ENCODE peak calls at places on chromosomes 6 and 20, in seven cellular contexts. Z is uterus, B is pancreas, P is heart left ventricle, D is prostate gland, Q is psoas muscle, L is colonic mucosa. M is an unnamed sample. For H3K4me1, the result is how much of the 10 kb centered on the place peaks cover.

GRCh38 chr6:25922301-25922700 is 8.2 kb downstream of the SLC17A2 start:
- DNase-seq in Z (peak), B (no peak), P (no peak), D (no peak), Q (no peak), L (no peak), M (no peak)

GRCh38 chr6:152312434-152312833 is 324.7 kb downstream of the SYNE1 start:
- DNase-seq in Z (no peak), B (no peak), P (no peak), D (no peak), Q (no peak), L (no peak), M (no peak)

GRCh38 chr6:108561742-108562502 is 1.2 kb downstream of the FOXO3 start:
- DNase-seq in Z (peak), B (peak), P (peak), D (peak), Q (peak), L (peak), M (no peak)

GRCh38 chr20:33697129-33697528 is 10.9 kb upstream of the E2F1 start:
- DNase-seq in Z (peak), B (no peak), P (peak), D (no peak), Q (peak), L (no peak), M (no peak)

GRCh38 chr6:77447254-77447653 is 16.0 kb downstream of the HTR1B start:
- DNase-seq in Z (no peak), B (no peak), P (no peak), D (no peak), Q (no peak), L (no peak), M (no peak)

GRCh38 chr6:160030103-160030502 is 61.2 kb downstream of the IGF2R start:
- DNase-seq in Z (peak), B (peak), P (peak), D (no peak), Q (peak), L (peak), M (peak)

GRCh38 chr6:133646021-133646682 is 242.8 kb upstream of the TCF21 start:
- DNase-seq in Z (no peak), B (no peak), P (no peak), D (no peak), Q (no peak), L (no peak), M (no peak)

GRCh38 chr6:144478487-144478886 is 193.4 kb downstream of the UTRN start:
- DNase-seq in Z (peak), B (peak), P (peak), D (peak), Q (peak), L (no peak), M (no peak)

GRCh38 chr6:111834356-111834755 is 38.9 kb downstream of the FYN start:
- DNase-seq in Z (no peak), B (no peak), P (no peak), D (no peak), Q (no peak), L (no peak), M (no peak)

GRCh38 chr20:1800180-1800579 is 95.0 kb upstream of the SIRPA start:
- DNase-seq in Z (no peak), B (no peak), P (no peak), D (no peak), Q (no peak), L (no peak), M (no peak)

GRCh38 chr20:63186528-63187316 is 29.2 kb downstream of the YTHDF1 start:
- DNase-seq in Z (no peak), B (no peak), P (peak), D (no peak), Q (no peak), L (peak), M (no peak)

GRCh38 chr6:36962874-36963273 is 8.3 kb downstream of the PI16 start:
- DNase-seq in Z (peak), B (no peak), P (peak), D (no peak), Q (peak), L (peak), M (no peak)

GRCh38 chr6:32936247-32937152 is 4.3 kb downstream of the HLA-DMB start:
- DNase-seq in Z (no peak), B (no peak), P (no peak), D (no peak), Q (no peak), L (no peak), M (no peak)

GRCh38 chr6:79821859-79822258 is 125.5 kb downstream of the ELOVL4 start:
- DNase-seq in Z (no peak), B (no peak), P (no peak), D (no peak), Q (no peak), L (no peak), M (no peak)

GRCh38 chr20:1375515-1375914 is 17.3 kb downstream of the FKBP1A start:
- DNase-seq in Z (no peak), B (no peak), P (no peak), D (no peak), Q (no peak), L (peak), M (no peak)

GRCh38 chr20:45322952-45323383 is 14.9 kb upstream of the MATN4 start:
- DNase-seq in Z (no peak), B (peak), P (peak), D (peak), Q (peak), L (peak), M (no peak)

GRCh38 chr6:20868397-20869185 is 334.3 kb downstream of the CDKAL1 start:
- DNase-seq in Z (no peak), B (peak), P (peak), D (no peak), Q (no peak), L (no peak), M (no peak)

GRCh38 chr6:34272022-34272926 is 23.5 kb upstream of the SMIM29 start:
- DNase-seq in Z (no peak), B (no peak), P (peak), D (no peak), Q (no peak), L (no peak), M (no peak)

GRCh38 chr6:128713461-128713860 is 169.5 kb upstream of the LAMA2 start:
- DNase-seq in Z (no peak), B (no peak), P (no peak), D (no peak), Q (no peak), L (no peak), M (no peak)

GRCh38 chr6:147287869-147288271 is 83.7 kb downstream of the STXBP5 start:
- DNase-seq in Z (no peak), B (no peak), P (no peak), D (no peak), Q (no peak), L (no peak), M (no peak)

GRCh38 chr6:74491844-74492374 is 713.9 kb downstream of the COL12A1 start:
- DNase-seq in Z (no peak), B (no peak), P (no peak), D (no peak), Q (no peak), L (no peak), M (no peak)

GRCh38 chr6:131682427-131682826 is 18.8 kb downstream of the OR2A4 start:
- DNase-seq in Z (no peak), B (no peak), P (no peak), D (no peak), Q (no peak), L (no peak), M (no peak)

GRCh38 chr6:148508401-148509151 is 165.9 kb downstream of the SASH1 start:
- DNase-seq in Z (no peak), B (no peak), P (no peak), D (no peak), Q (no peak), L (no peak), M (no peak)

GRCh38 chr6:117531758-117532276 is 49.3 kb downstream of the DCBLD1 start:
- DNase-seq in Z (no peak), B (no peak), P (no peak), D (no peak), Q (no peak), L (no peak), M (no peak)

GRCh38 chr6:96761794-96762193 is 75.5 kb downstream of the GPR63 start:
- DNase-seq in Z (no peak), B (no peak), P (no peak), D (no peak), Q (no peak), L (no peak), M (no peak)

GRCh38 chr6:28489366-28490190 is 26.0 kb downstream of the GPX6 start:
- DNase-seq in Z (peak), B (no peak), P (peak), D (no peak), Q (peak), L (peak), M (peak)

GRCh38 chr6:1916334-1916985 is 306.7 kb downstream of the FOXC1 start:
- DNase-seq in Z (no peak), B (no peak), P (no peak), D (no peak), Q (no peak), L (no peak), M (no peak)

GRCh38 chr6:48733581-48733980 is 622.6 kb upstream of the PTCHD4 start:
- DNase-seq in Z (no peak), B (no peak), P (no peak), D (no peak), Q (no peak), L (no peak), M (no peak)

GRCh38 chr20:1876975-1877603 is 18.1 kb upstream of the SIRPA start:
- DNase-seq in Z (no peak), B (no peak), P (no peak), D (no peak), Q (no peak), L (no peak), M (no peak)

GRCh38 chr20:55252525-55252924 is 752.8 kb downstream of the CBLN4 start:
- DNase-seq in Z (no peak), B (no peak), P (no peak), D (no peak), Q (no peak), L (no peak), M (no peak)

GRCh38 chr6:169959129-169960002 is 207.9 kb downstream of the ERMARD start:
- DNase-seq in Z (no peak), B (peak), P (no peak), D (peak), Q (no peak), L (peak), M (peak)

GRCh38 chr6:97864366-97864765 is 581.4 kb upstream of the MMS22L start:
- DNase-seq in Z (no peak), B (no peak), P (no peak), D (no peak), Q (no peak), L (no peak), M (no peak)
- H3K4me1 ChIP-seq in Z (under half), B (under half), P (under half), D (under half), Q (under half), L (under half), M (under half)

GRCh38 chr20:47684306-47685080 is 100.8 kb downstream of the SULF2 start:
- DNase-seq in Z (no peak), B (no peak), P (no peak), D (no peak), Q (no peak), L (no peak), M (no peak)

GRCh38 chr20:47680804-47681529 is 104.3 kb downstream of the SULF2 start:
- DNase-seq in Z (no peak), B (no peak), P (no peak), D (no peak), Q (no peak), L (no peak), M (no peak)

GRCh38 chr20:47679462-47679861 is 105.8 kb downstream of the SULF2 start:
- DNase-seq in Z (no peak), B (no peak), P (no peak), D (no peak), Q (no peak), L (no peak), M (no peak)

GRCh38 chr20:47682916-47683315 is 102.4 kb downstream of the SULF2 start:
- DNase-seq in Z (no peak), B (no peak), P (no peak), D (no peak), Q (no peak), L (no peak), M (no peak)

DNA sequence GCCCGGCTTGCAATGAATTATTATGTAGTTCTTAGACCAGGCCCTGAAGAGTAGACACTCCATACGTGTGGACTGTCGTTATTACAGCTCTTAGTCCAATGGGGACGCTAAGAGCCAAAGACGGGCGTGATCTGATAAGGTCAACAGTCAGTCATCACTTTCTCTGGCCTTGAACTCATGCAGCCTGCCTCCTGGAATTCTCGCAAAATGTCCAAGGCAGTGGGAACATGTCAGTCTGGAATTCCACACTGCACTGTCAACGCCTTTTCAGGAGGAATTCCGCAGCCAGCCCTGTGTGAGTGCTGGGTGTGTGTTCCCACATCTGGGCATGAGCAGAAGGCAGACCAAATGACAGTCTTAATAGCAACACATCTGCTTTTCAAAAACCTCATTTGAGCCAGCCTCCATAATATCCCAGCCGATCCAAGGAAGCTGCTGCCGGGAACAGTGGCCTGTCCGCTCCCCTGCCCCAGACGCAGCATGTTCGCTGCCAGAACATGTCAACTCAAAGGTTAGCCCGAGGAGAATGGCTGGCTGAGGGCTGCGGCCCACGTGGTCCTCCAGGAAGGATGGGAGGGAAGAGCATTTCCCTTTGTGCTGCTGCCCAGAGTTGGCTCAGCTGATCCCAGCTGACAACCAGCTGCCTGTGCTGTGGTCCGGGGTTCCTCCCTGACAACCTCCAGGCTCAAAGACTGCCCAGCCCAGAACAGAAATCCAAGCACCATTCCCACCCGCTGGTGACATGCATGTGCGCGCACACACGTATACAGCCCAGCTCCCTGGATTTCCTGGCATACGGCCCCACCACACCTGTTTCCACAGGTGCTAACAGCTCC is 103.1 kb downstream of the SULF2 start:
- DNase-seq in Z (peak), B (no peak), P (peak), D (no peak), Q (peak), L (no peak), M (no peak)
- TF ChIP-seq CTCF in Z (no peak), B (no peak), P (no peak), D (no peak), Q (no peak), L (no peak), M (no peak)

GRCh38 chr6:42615518-42615917 is 51.7 kb downstream of the UBR2 start:
- DNase-seq in Z (no peak), B (no peak), P (no peak), D (no peak), Q (no peak), L (no peak), M (no peak)

GRCh38 chr6:42619963-42620362 is 56.1 kb downstream of the UBR2 start:
- DNase-seq in Z (no peak), B (no peak), P (no peak), D (no peak), Q (no peak), L (no peak), M (no peak)

GRCh38 chr6:42618105-42618504 is 54.3 kb downstream of the UBR2 start:
- DNase-seq in Z (no peak), B (no peak), P (no peak), D (no peak), Q (no peak), L (no peak), M (no peak)

GRCh38 chr6:42616716-42617115 is 52.9 kb downstream of the UBR2 start:
- DNase-seq in Z (no peak), B (no peak), P (no peak), D (no peak), Q (no peak), L (no peak), M (no peak)

DNA sequence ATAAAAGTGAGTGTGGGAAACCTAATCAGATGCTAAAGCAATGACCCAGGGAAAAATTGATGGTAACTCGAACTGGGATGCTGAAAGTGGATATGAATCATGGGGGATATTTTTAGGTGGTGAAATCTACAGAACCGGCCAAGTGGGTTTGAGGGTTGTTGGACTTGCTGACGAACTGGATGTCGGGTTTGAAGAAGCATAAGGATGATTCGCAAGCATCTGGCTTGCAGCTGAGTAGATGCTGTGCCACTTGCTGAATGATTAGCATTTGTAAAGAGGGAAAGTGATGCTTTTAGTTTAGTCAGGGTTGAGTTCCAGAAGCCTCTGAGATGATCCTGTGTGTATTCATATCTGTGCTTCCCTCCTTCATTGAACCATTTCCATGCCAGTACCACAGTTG is 54.9 kb downstream of the UBR2 start:
- DNase-seq in Z (no peak), B (no peak), P (no peak), D (no peak), Q (peak), L (no peak), M (no peak)
- H3K27ac ChIP-seq in Z (no peak), B (no peak), P (no peak), D (no peak), Q (peak), L (no peak), M (no peak)

DNA sequence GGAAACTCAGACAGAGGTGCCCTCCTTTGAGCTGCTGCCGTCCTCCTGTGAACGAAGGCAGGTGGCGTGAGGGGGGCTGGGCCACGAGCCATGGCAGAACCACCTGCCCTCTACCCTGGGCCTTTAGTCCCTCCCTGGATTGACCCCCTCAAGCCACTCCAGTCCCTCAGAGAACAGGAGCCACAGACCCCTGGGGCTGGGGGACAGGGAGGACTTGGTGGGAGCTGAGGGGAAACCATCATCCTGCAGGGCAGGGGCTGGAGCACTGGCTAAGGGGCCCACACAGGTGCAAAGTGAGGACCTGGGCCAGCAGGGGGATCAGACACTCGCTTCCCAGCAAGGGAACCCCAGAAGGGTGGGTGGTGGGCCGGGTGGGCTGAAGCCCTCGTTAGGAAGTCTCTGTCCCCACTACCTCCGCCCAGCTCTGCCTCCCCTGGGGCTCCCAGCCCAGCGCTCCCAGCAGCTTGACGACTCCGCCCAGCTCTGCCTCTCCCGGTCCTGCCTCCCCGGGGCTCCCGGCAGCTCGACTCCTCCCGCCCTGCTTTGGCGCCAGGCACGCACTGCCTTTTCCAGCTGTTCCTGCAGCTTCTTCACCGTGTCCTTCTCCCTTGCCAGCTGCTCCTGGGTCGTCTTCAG is 44.4 kb downstream of the DSTN start:
- DNase-seq in Z (peak), B (peak), P (peak), D (peak), Q (peak), L (peak), M (peak)
- H3K4me1 ChIP-seq in Z (under half), B (under half), P (half or more), D (under half), Q (under half), L (under half), M (half or more)

DNA sequence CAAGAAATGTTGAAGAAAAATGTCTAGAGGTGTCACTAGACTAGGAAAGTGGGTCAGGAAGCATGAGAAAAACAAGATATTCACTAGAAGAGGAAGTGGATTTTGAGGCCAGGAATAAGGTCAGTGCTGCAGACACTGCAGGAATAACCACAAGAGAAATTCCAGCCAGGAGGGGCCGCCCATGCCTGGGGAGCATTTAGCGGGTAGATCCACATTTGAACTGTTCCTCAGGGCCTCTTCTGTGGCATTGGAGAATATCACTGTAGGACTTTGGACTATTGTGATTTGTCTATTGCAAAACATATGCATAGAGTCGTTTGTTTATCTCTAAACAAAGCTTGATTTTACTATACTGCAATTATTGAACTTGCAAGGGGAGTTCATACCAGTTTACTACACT is 49.6 kb upstream of the CCDC28A start:
- DNase-seq in Z (no peak), B (no peak), P (peak), D (no peak), Q (peak), L (no peak), M (no peak)
- TF ChIP-seq CTCF in Z (no peak), B (no peak), P (no peak), D (no peak), Q (no peak), L (no peak), M (no peak)

DNA sequence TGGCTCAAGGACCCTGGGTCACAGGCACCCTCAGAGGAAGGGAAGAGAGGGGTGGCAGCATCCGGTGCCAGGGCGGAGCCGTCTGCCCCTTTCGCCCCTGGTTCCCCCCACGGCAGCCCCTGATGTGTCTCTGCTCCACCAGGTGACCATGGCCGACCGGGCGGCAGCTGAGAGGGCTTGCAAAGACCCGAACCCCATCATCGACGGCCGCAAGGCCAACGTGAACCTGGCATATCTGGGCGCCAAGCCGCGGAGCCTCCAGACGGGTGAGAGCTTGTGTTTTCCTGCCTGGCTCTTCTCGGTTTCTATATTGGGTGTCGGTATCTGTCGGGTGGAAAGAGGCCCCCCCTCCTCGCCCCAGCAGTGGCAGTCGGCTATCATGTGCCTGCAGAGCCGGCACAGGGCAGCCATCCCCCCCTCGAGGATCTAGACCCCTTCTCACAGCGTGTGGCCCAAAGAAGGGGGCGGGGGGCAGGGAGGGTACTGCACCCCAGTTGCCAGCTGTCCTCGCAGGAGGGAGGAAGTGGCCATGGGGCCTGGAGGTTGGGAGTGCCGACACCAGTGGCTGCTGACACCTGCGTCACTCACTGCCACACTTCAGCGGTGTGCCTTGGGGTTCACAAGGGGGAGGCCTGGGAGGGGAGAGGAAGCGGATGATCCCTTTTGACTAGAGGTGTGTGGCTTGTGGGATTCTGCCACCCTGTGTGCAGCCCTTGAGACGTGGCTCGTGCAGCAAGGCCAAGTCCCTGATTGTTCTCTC is 1.5 kb downstream of the RBM38 start:
- DNase-seq in Z (no peak), B (no peak), P (peak), D (peak), Q (peak), L (peak), M (no peak)
- H3K27ac ChIP-seq in Z (peak), B (no peak), P (peak), D (peak), Q (peak), L (peak), M (peak)